ENCODE peak calls at places on chromosomes 2 and 18, in seven cellular contexts. One of them, this sample, is unnamed. For H3K79me2, the result is how much of the 10 kb centered on the place peaks cover.

GRCh38 chr2:233668605-233669260 is 3.0 kb upstream of the UGT1A9 start:
- DNase-seq in PC-3: no peak
- DNase-seq in GM23338: no peak
- DNase-seq in GM23248: no peak
- DNase-seq in fibroblast of lung: no peak
- DNase-seq in trophoblast cell: no peak
- DNase-seq in Karpas-422: no peak
- DNase-seq in this sample: no peak

GRCh38 chr2:58042486-58042970 is 4.1 kb upstream of the VRK2 start:
- DNase-seq in fibroblast of lung: peak
- DNase-seq in trophoblast cell: peak
- DNase-seq in GM23338: no peak
- DNase-seq in Karpas-422: no peak
- DNase-seq in PC-3: peak
- DNase-seq in GM23248: peak
- DNase-seq in this sample: no peak

GRCh38 chr18:286515-287310 is 18.9 kb upstream of the THOC1 start:
- DNase-seq in trophoblast cell: peak
- DNase-seq in GM23338: peak
- DNase-seq in fibroblast of lung: peak
- DNase-seq in Karpas-422: no peak
- DNase-seq in GM23248: peak
- DNase-seq in PC-3: peak
- DNase-seq in this sample: peak

GRCh38 chr2:159249955-159250723 is 36.4 kb downstream of the WDSUB1 start:
- DNase-seq in fibroblast of lung: peak
- DNase-seq in GM23248: peak
- DNase-seq in PC-3: peak
- DNase-seq in trophoblast cell: peak
- DNase-seq in GM23338: no peak
- DNase-seq in Karpas-422: no peak
- DNase-seq in this sample: no peak

GRCh38 chr18:58321986-58322385 is 278.0 kb downstream of the NEDD4L start:
- DNase-seq in Karpas-422: peak
- DNase-seq in GM23248: peak
- DNase-seq in GM23338: peak
- DNase-seq in PC-3: peak
- DNase-seq in fibroblast of lung: peak
- DNase-seq in trophoblast cell: peak
- DNase-seq in this sample: peak

GRCh38 chr2:24771905-24772586 is 21.1 kb downstream of the PTRHD1 start:
- DNase-seq in fibroblast of lung: peak
- DNase-seq in Karpas-422: no peak
- DNase-seq in GM23338: no peak
- DNase-seq in PC-3: no peak
- DNase-seq in GM23248: no peak
- DNase-seq in trophoblast cell: peak
- DNase-seq in this sample: peak

GRCh38 chr18:79512461-79513380 is 117.0 kb downstream of the NFATC1 start:
- DNase-seq in PC-3: no peak
- DNase-seq in trophoblast cell: no peak
- DNase-seq in fibroblast of lung: no peak
- DNase-seq in Karpas-422: no peak
- DNase-seq in GM23338: no peak
- DNase-seq in GM23248: no peak
- DNase-seq in this sample: no peak

GRCh38 chr18:39761273-39761672 is 2193.8 kb upstream of the PIK3C3 start:
- DNase-seq in fibroblast of lung: no peak
- DNase-seq in Karpas-422: no peak
- DNase-seq in GM23338: no peak
- DNase-seq in GM23248: no peak
- DNase-seq in trophoblast cell: peak
- DNase-seq in PC-3: no peak
- DNase-seq in this sample: no peak

GRCh38 chr2:17543848-17544645 is 3.6 kb downstream of the VSNL1 start:
- DNase-seq in GM23248: peak
- DNase-seq in Karpas-422: no peak
- DNase-seq in GM23338: peak
- DNase-seq in fibroblast of lung: peak
- DNase-seq in trophoblast cell: peak
- DNase-seq in PC-3: peak
- DNase-seq in this sample: peak

DNA sequence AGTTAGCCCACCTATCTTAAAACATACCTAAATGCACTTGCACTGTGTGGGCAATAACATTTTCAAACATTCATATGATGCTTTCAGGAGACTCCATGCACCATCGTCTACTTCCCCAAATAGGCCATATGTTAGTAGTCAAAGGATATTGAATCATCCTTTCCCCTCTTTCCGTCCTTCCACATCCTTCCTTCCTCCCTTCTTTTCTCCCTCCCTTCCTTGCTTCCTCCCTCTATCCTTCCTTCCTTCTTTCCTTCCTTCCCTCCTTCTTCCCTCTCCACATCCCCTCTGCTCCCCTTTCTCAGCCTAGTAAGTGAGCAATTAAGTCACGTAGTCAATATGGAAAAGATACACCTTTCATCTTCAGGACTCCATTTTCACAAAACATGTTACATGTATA is 73.8 kb downstream of the ZEB2 start:
- DNase-seq in fibroblast of lung: no peak
- DNase-seq in GM23248: no peak
- DNase-seq in GM23338: no peak
- DNase-seq in Karpas-422: no peak
- DNase-seq in trophoblast cell: no peak
- DNase-seq in PC-3: no peak
- DNase-seq in this sample: no peak
- H3K79me2 ChIP-seq in fibroblast of lung: half or more
- H3K79me2 ChIP-seq in GM23248: half or more
- H3K79me2 ChIP-seq in GM23338: under half
- H3K79me2 ChIP-seq in Karpas-422: under half
- H3K79me2 ChIP-seq in trophoblast cell: under half
- H3K79me2 ChIP-seq in PC-3: under half
- H3K79me2 ChIP-seq in this sample: half or more

DNA sequence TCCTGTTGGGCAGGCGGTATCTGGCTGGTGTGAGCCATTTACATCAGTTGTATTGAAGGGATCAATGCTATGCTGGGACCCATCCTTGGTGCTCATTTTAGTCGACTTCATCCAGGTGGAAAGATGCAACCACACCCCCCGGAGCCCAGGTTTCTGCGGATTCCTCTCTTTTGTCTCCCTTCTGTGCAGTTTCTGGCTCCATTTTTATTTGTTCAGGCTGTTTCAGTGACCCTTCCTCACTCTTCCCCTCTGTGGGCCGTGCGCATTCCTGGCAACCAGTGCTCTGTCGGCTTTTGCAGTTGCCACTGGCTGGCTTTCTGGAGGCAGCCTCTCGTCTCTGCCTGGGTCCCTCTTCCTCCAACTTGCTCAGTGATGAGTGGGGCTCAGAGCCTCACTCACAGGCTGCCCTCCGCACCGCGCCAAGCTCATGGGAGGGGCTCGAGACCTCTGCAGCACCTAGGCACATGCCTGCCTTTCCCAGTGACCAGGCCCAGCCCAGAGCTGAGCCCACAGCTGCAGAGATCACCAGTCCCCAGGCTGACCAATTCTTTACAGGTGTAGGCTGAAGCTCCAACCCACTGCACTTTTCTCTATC is 12.1 kb downstream of the SH3RF3 start:
- DNase-seq in GM23338: no peak
- DNase-seq in GM23248: no peak
- DNase-seq in trophoblast cell: no peak
- DNase-seq in fibroblast of lung: no peak
- DNase-seq in PC-3: no peak
- DNase-seq in Karpas-422: no peak
- DNase-seq in this sample: no peak
- H3K79me2 ChIP-seq in GM23338: under half
- H3K79me2 ChIP-seq in GM23248: half or more
- H3K79me2 ChIP-seq in trophoblast cell: under half
- H3K79me2 ChIP-seq in fibroblast of lung: half or more
- H3K79me2 ChIP-seq in PC-3: half or more
- H3K79me2 ChIP-seq in Karpas-422: under half
- H3K79me2 ChIP-seq in this sample: under half

DNA sequence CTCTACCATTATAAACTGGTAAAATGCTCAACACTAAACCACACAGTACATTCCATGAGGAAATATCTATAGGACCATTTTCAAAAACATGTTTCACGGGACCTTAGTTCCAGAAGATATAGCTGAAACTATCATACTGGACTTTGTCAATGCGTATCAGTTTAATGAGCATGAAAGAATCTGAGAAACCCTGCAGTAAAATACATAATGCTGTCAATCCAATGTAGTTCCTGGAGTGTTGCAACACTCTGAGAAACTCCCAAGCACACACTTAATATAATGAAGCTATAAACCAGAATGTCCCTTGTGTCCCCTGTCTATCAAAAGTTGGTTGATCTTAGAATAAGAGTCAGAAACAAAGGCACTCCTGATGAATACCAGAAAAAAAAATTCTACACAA is 16.2 kb downstream of the IWS1 start:
- DNase-seq in fibroblast of lung: no peak
- DNase-seq in trophoblast cell: peak
- DNase-seq in GM23338: no peak
- DNase-seq in Karpas-422: no peak
- DNase-seq in GM23248: no peak
- DNase-seq in PC-3: peak
- DNase-seq in this sample: no peak
- H3K79me2 ChIP-seq in fibroblast of lung: half or more
- H3K79me2 ChIP-seq in trophoblast cell: under half
- H3K79me2 ChIP-seq in GM23338: half or more
- H3K79me2 ChIP-seq in Karpas-422: half or more
- H3K79me2 ChIP-seq in GM23248: half or more
- H3K79me2 ChIP-seq in PC-3: half or more
- H3K79me2 ChIP-seq in this sample: half or more

DNA sequence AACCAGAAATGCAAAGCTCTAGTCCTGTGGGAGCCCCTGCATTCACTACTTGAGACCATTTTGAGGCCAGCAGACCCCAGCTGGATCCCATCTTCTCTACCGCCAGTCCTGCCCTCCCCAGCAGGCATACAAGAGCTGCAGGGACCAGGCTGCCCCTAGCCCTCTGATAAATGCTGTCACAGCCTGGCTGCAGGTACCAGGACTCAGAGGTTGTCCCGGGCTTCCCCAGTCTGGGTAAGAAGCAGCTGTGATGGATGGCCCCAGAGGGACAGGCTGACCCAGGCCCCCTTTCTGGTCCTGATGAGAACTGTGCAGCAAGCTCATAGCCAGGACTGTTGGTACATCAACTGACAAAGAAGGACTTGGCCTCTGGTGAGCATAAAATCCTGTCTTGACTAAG is 132.9 kb upstream of the APCDD1 start:
- DNase-seq in GM23338: no peak
- DNase-seq in PC-3: no peak
- DNase-seq in trophoblast cell: no peak
- DNase-seq in GM23248: no peak
- DNase-seq in Karpas-422: no peak
- DNase-seq in fibroblast of lung: no peak
- DNase-seq in this sample: no peak
- H3K79me2 ChIP-seq in GM23338: under half
- H3K79me2 ChIP-seq in PC-3: under half
- H3K79me2 ChIP-seq in trophoblast cell: under half
- H3K79me2 ChIP-seq in GM23248: under half
- H3K79me2 ChIP-seq in Karpas-422: under half
- H3K79me2 ChIP-seq in fibroblast of lung: under half
- H3K79me2 ChIP-seq in this sample: under half

GRCh38 chr2:127464470-127465257 is 46.4 kb downstream of the PROC start:
- DNase-seq in PC-3: no peak
- DNase-seq in GM23248: no peak
- DNase-seq in fibroblast of lung: no peak
- DNase-seq in GM23338: no peak
- DNase-seq in trophoblast cell: no peak
- DNase-seq in Karpas-422: no peak
- DNase-seq in this sample: no peak

GRCh38 chr2:127469051-127469450 is 50.8 kb downstream of the PROC start:
- DNase-seq in PC-3: no peak
- DNase-seq in fibroblast of lung: no peak
- DNase-seq in GM23338: no peak
- DNase-seq in GM23248: no peak
- DNase-seq in Karpas-422: no peak
- DNase-seq in trophoblast cell: no peak
- DNase-seq in this sample: no peak

GRCh38 chr2:127465258-127465657 is 47.0 kb downstream of the PROC start:
- DNase-seq in trophoblast cell: no peak
- DNase-seq in GM23248: no peak
- DNase-seq in PC-3: no peak
- DNase-seq in Karpas-422: no peak
- DNase-seq in fibroblast of lung: peak
- DNase-seq in GM23338: no peak
- DNase-seq in this sample: no peak

GRCh38 chr2:127463155-127463991 is 45.1 kb downstream of the PROC start:
- DNase-seq in GM23338: peak
- DNase-seq in Karpas-422: no peak
- DNase-seq in fibroblast of lung: peak
- DNase-seq in PC-3: no peak
- DNase-seq in GM23248: no peak
- DNase-seq in trophoblast cell: no peak
- DNase-seq in this sample: peak
- H3K79me2 ChIP-seq in GM23338: under half
- H3K79me2 ChIP-seq in Karpas-422: under half
- H3K79me2 ChIP-seq in fibroblast of lung: under half
- H3K79me2 ChIP-seq in PC-3: under half
- H3K79me2 ChIP-seq in GM23248: under half
- H3K79me2 ChIP-seq in trophoblast cell: under half
- H3K79me2 ChIP-seq in this sample: under half

GRCh38 chr2:9981646-9982045 is 30.2 kb downstream of the GRHL1 start:
- DNase-seq in Karpas-422: no peak
- DNase-seq in fibroblast of lung: peak
- DNase-seq in GM23248: peak
- DNase-seq in GM23338: no peak
- DNase-seq in trophoblast cell: no peak
- DNase-seq in PC-3: no peak
- DNase-seq in this sample: no peak

GRCh38 chr2:9979977-9980376 is 28.5 kb downstream of the GRHL1 start:
- DNase-seq in Karpas-422: no peak
- DNase-seq in GM23248: no peak
- DNase-seq in trophoblast cell: peak
- DNase-seq in PC-3: no peak
- DNase-seq in fibroblast of lung: no peak
- DNase-seq in GM23338: no peak
- DNase-seq in this sample: no peak

GRCh38 chr2:9982891-9983290 is 31.4 kb downstream of the GRHL1 start:
- DNase-seq in GM23338: no peak
- DNase-seq in GM23248: no peak
- DNase-seq in trophoblast cell: no peak
- DNase-seq in fibroblast of lung: no peak
- DNase-seq in Karpas-422: no peak
- DNase-seq in PC-3: no peak
- DNase-seq in this sample: no peak

GRCh38 chr2:9982248-9982647 is 30.8 kb downstream of the GRHL1 start:
- DNase-seq in PC-3: no peak
- DNase-seq in trophoblast cell: no peak
- DNase-seq in fibroblast of lung: peak
- DNase-seq in GM23248: peak
- DNase-seq in Karpas-422: no peak
- DNase-seq in GM23338: no peak
- DNase-seq in this sample: no peak

DNA sequence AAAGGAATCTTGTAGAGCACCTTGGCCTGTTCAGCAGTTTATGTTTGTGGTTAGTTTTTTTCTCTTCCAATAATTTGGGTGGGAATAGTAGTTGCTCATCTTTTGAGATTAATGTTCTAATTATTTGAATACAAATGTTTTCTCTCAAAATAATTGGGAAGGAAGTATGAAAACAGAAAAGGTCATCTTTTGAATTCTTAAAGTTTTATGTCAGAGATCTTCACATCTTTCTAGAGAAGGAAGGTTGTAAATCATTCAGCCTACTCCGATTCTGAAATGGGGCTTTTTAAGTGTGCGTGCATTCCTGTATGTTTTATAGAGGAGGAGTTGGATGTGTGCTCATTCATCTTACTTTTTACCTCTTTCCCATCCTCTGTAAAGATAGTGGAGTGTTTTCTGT is 29.0 kb downstream of the GRHL1 start:
- DNase-seq in GM23338: no peak
- DNase-seq in Karpas-422: no peak
- DNase-seq in PC-3: no peak
- DNase-seq in GM23248: no peak
- DNase-seq in fibroblast of lung: peak
- DNase-seq in trophoblast cell: no peak
- DNase-seq in this sample: no peak
- H3K79me2 ChIP-seq in GM23338: under half
- H3K79me2 ChIP-seq in Karpas-422: under half
- H3K79me2 ChIP-seq in PC-3: under half
- H3K79me2 ChIP-seq in GM23248: under half
- H3K79me2 ChIP-seq in fibroblast of lung: under half
- H3K79me2 ChIP-seq in trophoblast cell: under half
- H3K79me2 ChIP-seq in this sample: under half

This sample was measured in neural progenitor cell.